ENCODE peak calls at places on chromosomes 16 and 17, in ten cellular contexts. P is kidney; V is mucosa of descending colon; W is CD8-positive, alpha-beta T cell; U is transverse colon; B is ovary; M is colonic mucosa; A is heart left ventricle; F is fibroblast of lung; T is tibial artery. R is an unnamed sample. For H3K4me1, the result is how much of the 10 kb centered on the place peaks cover.

GRCh38 chr16:26856791-26857190 is 209.9 kb upstream of the C16orf82 start:
- DNase-seq in P (no peak), V (no peak), W (no peak), U (no peak), B (no peak), M (no peak), A (no peak), F (no peak), T (no peak), R (no peak)

GRCh38 chr16:82660966-82661365 is 34.2 kb downstream of the CDH13 start:
- DNase-seq in P (no peak), V (no peak), W (no peak), U (no peak), B (no peak), M (no peak), A (no peak), F (no peak), T (no peak), R (no peak)

GRCh38 chr17:39596543-39597267 is 11.0 kb downstream of the NEUROD2 start:
- DNase-seq in P (no peak), V (no peak), W (no peak), U (no peak), B (no peak), M (no peak), A (no peak), F (no peak), T (no peak), R (no peak)

GRCh38 chr17:8019665-8020064 is 17.2 kb downstream of the GUCY2D start:
- DNase-seq in P (peak), V (no peak), W (no peak), U (no peak), B (no peak), M (no peak), A (no peak), F (peak), T (peak), R (no peak)

GRCh38 chr17:73119631-73120030 is 27.1 kb upstream of the SLC39A11 start:
- DNase-seq in P (no peak), V (no peak), W (no peak), U (no peak), B (no peak), M (no peak), A (no peak), F (peak), T (no peak), R (no peak)

GRCh38 chr17:73657473-73658116 is 13.3 kb upstream of the SDK2 start:
- DNase-seq in P (no peak), V (peak), W (no peak), U (peak), B (no peak), M (peak), A (peak), F (peak), T (no peak), R (peak)

GRCh38 chr17:43810823-43811222 is 22.1 kb downstream of the MPP3 start:
- DNase-seq in P (no peak), V (no peak), W (no peak), U (no peak), B (no peak), M (no peak), A (no peak), F (no peak), T (no peak), R (no peak)

GRCh38 chr16:85173077-85173980 is 61.1 kb upstream of the CIBAR2 start:
- DNase-seq in P (peak), V (no peak), W (peak), U (no peak), B (peak), M (no peak), A (no peak), F (peak), T (no peak), R (peak)

GRCh38 chr16:4754865-4755264 is 12.1 kb downstream of the ZNF500 start:
- DNase-seq in P (no peak), V (no peak), W (no peak), U (no peak), B (no peak), M (no peak), A (no peak), F (no peak), T (no peak), R (peak)

GRCh38 chr17:48162946-48163506 is 55.5 kb downstream of the SNX11 start:
- DNase-seq in P (no peak), V (peak), W (no peak), U (peak), B (no peak), M (peak), A (no peak), F (peak), T (no peak), R (no peak)

GRCh38 chr16:21638573-21638975 is 13.8 kb downstream of the IGSF6 start:
- DNase-seq in P (no peak), V (no peak), W (no peak), U (no peak), B (no peak), M (no peak), A (no peak), F (peak), T (no peak), R (no peak)

GRCh38 chr16:80300456-80300855 is 240.3 kb upstream of the DYNLRB2 start:
- DNase-seq in P (no peak), V (no peak), W (no peak), U (no peak), B (no peak), M (no peak), A (no peak), F (no peak), T (no peak), R (no peak)

GRCh38 chr17:50466371-50467113 is 2.1 kb downstream of the CHAD start:
- DNase-seq in P (no peak), V (peak), W (no peak), U (peak), B (no peak), M (peak), A (no peak), F (no peak), T (no peak), R (no peak)

GRCh38 chr16:87806246-87806607 is 40.4 kb upstream of the KLHDC4 start:
- DNase-seq in P (no peak), V (no peak), W (no peak), U (peak), B (no peak), M (no peak), A (no peak), F (peak), T (no peak), R (no peak)

GRCh38 chr17:44065668-44066203 is 735 bp downstream of the LSM12 start:
- DNase-seq in P (no peak), V (peak), W (no peak), U (no peak), B (no peak), M (no peak), A (no peak), F (no peak), T (no peak), R (no peak)

GRCh38 chr16:74999683-75000480 is 1.1 kb downstream of the ZNRF1 start:
- DNase-seq in P (peak), V (peak), W (peak), U (peak), B (peak), M (peak), A (peak), F (peak), T (peak), R (peak)

GRCh38 chr16:29148867-29149272 is 164.0 kb downstream of the LAT start:
- DNase-seq in P (peak), V (peak), W (peak), U (peak), B (no peak), M (peak), A (peak), F (no peak), T (no peak), R (peak)

GRCh38 chr16:75805946-75806345 is 79.7 kb upstream of the CPHXL start:
- DNase-seq in P (no peak), V (no peak), W (no peak), U (no peak), B (no peak), M (no peak), A (no peak), F (no peak), T (no peak), R (no peak)

GRCh38 chr16:17465460-17465859 is 5.3 kb downstream of the XYLT1 start:
- DNase-seq in P (no peak), V (no peak), W (no peak), U (no peak), B (no peak), M (no peak), A (no peak), F (no peak), T (no peak), R (no peak)

GRCh38 chr16:56226840-56227525 is 35.7 kb downstream of the GNAO1 start:
- DNase-seq in P (no peak), V (no peak), W (no peak), U (no peak), B (no peak), M (no peak), A (no peak), F (no peak), T (no peak), R (no peak)

GRCh38 chr16:56225013-56225742 is 33.9 kb downstream of the GNAO1 start:
- DNase-seq in P (no peak), V (no peak), W (no peak), U (no peak), B (no peak), M (no peak), A (no peak), F (no peak), T (no peak), R (no peak)

GRCh38 chr16:56227936-56228335 is 36.6 kb downstream of the GNAO1 start:
- DNase-seq in P (no peak), V (no peak), W (no peak), U (no peak), B (no peak), M (no peak), A (no peak), F (no peak), T (no peak), R (no peak)

GRCh38 chr16:56226187-56226586 is 34.9 kb downstream of the GNAO1 start:
- DNase-seq in P (no peak), V (peak), W (no peak), U (no peak), B (no peak), M (no peak), A (no peak), F (no peak), T (no peak), R (peak)

GRCh38 chr16:56228476-56228875 is 37.2 kb downstream of the GNAO1 start:
- DNase-seq in P (no peak), V (no peak), W (no peak), U (no peak), B (no peak), M (no peak), A (no peak), F (no peak), T (no peak), R (no peak)
- H3K4me1 ChIP-seq in P (under half), V (under half), W (under half), U (under half), B (under half), M (under half), A (under half), F (under half), T (under half), R (under half)

DNA sequence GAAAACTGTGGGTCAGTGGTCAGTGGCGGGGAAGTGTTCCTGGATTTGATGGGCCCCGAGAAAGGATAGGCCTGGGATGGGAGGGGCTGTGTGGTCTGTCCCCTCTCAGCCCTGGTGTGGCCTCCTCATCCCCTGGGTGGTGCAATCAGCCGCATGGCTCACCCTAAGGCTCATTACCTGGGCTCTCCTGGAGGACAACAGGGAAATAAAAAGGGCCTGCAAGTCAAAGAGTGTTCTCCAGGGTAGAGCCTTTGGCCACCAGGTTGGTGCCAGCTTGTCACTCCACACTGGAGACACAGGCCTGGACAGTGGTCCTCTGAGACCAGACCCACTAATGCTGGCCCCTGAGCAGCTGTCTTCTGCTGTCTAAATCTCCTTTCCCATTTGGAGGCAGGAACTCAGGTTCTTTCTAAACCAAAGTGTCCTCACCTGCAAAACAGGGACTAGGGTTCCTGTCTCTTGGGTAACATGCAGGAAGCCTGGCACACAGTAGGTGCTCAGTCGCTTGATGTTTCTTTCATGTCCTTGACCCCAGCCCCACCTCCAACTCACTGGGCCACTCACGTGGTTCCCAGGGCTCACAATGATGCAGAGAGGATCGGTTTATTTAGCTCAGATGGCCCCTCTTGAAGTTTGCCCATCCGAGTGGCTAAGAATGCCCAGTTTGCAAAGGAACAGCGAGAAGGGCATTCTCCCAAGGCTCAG is 2.4 kb downstream of the NDRG4 start:
- DNase-seq in P (peak), V (no peak), W (no peak), U (no peak), B (no peak), M (no peak), A (no peak), F (no peak), T (peak), R (no peak)
- H3K4me3 ChIP-seq in P (no peak), V (no peak), W (no peak), U (no peak), B (no peak), M (no peak), A (no peak), F (no peak), T (no peak), R (no peak)

GRCh38 chr17:4899341-4900230 is at the start of gene C17orf107:
- DNase-seq in P (peak), V (peak), W (peak), U (peak), B (peak), M (peak), A (peak), F (peak), T (peak), R (peak)

GRCh38 chr17:4897198-4897657 is 2.1 kb upstream of the C17orf107 start:
- DNase-seq in P (no peak), V (no peak), W (no peak), U (no peak), B (no peak), M (no peak), A (no peak), F (no peak), T (no peak), R (no peak)

GRCh38 chr17:4898927-4899326 is 409 bp upstream of the C17orf107 start:
- DNase-seq in P (peak), V (peak), W (no peak), U (no peak), B (peak), M (no peak), A (no peak), F (no peak), T (no peak), R (no peak)

GRCh38 chr17:4897785-4898184 is 1.6 kb upstream of the C17orf107 start:
- DNase-seq in P (no peak), V (no peak), W (no peak), U (no peak), B (no peak), M (no peak), A (no peak), F (no peak), T (no peak), R (no peak)

GRCh38 chr17:4898351-4898750 is 985 bp upstream of the C17orf107 start:
- DNase-seq in P (peak), V (no peak), W (no peak), U (no peak), B (peak), M (no peak), A (no peak), F (no peak), T (no peak), R (no peak)
- H3K4me1 ChIP-seq in P (under half), V (under half), W (under half), U (under half), B (under half), M (under half), A (under half), F (under half), T (under half), R (under half)

DNA sequence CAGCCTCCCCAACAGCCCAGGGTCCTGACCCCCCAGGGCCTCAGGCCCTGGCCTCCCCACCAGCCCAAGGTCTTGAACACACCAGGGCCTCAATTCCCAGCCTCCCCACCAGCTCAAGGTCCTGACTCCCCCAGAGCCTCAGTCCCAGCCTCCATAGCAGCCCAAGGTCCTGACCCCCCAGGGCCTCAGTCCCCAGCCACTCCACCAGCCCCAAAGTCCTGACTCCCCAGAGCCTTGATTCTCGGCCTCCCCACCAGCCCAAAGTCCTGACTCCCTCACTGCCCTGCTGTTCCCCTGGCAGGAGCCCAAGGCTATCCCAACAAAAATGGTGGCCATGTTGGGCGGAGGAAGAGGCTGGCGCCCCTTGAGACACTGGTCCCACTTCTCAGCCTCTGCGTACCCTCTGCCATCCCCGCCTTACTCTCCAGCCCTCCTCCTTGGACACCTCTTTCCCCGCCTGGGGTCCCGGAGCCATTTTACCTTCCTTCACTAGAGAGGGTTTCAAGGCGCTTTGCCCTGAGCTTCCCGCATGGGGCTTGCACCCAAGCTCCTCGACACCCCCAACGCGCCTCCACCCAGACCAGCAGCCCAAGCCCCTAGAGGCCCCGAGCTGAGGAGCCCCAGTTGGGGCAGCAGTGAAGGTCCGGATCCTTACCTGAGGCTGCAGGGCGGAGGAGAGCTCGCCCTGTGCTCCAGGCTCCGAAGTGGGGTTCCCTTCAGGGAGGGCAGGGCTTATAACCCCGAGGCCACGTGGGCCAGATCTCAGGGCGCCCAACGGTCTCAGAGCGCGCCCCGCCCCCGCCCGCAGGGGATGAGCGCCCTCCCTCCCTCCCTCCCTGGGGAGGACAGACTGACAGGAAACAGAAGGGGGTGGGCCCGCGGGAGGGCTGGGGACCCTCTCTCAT is 3.5 kb upstream of the TSPOAP1 start:
- DNase-seq in P (peak), V (peak), W (peak), U (peak), B (no peak), M (peak), A (peak), F (no peak), T (peak), R (peak)
- H3K4me3 ChIP-seq in P (peak), V (peak), W (peak), U (peak), B (peak), M (peak), A (peak), F (no peak), T (peak), R (peak)

DNA sequence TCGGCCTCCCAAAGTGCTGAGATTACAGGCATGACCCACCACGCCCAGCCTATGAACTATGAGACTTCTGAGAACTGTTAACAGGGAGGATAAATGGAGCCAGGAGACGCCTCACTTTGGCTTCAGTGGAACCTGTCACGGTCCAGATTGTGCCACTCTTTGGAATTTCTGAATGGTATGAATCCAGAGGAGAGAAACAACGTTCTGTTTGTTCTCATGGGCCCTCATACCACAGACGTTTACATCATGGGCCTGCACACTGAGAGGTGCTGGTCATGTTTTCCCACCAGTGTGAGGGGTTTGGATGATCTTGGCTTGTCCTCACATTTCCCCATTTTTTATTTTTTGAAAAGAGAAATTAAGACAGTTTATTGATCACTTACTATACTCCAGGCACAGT is 90.3 kb downstream of the YPEL2 start:
- DNase-seq in P (no peak), V (no peak), W (no peak), U (no peak), B (no peak), M (no peak), A (no peak), F (no peak), T (no peak), R (no peak)
- H3K4me1 ChIP-seq in P (under half), V (under half), W (under half), U (under half), B (under half), M (under half), A (half or more), F (under half), T (under half), R (under half)

GRCh38 chr17:826778-827177 is 44.6 kb downstream of the MRM3 start:
- DNase-seq in P (no peak), V (no peak), W (no peak), U (no peak), B (no peak), M (no peak), A (no peak), F (no peak), T (no peak), R (peak)

GRCh38 chr17:824372-824771 is 42.2 kb downstream of the MRM3 start:
- DNase-seq in P (no peak), V (no peak), W (no peak), U (no peak), B (no peak), M (no peak), A (no peak), F (no peak), T (no peak), R (no peak)

GRCh38 chr17:819251-819650 is 37.1 kb downstream of the MRM3 start:
- DNase-seq in P (no peak), V (no peak), W (no peak), U (no peak), B (no peak), M (no peak), A (no peak), F (no peak), T (no peak), R (no peak)

GRCh38 chr17:828761-829160 is 46.6 kb downstream of the MRM3 start:
- DNase-seq in P (no peak), V (no peak), W (no peak), U (no peak), B (no peak), M (no peak), A (no peak), F (peak), T (no peak), R (no peak)

GRCh38 chr17:823501-823902 is 41.3 kb downstream of the MRM3 start:
- DNase-seq in P (no peak), V (no peak), W (no peak), U (no peak), B (no peak), M (no peak), A (no peak), F (no peak), T (no peak), R (no peak)
- H3K4me3 ChIP-seq in P (no peak), V (no peak), W (no peak), U (no peak), B (no peak), M (no peak), A (no peak), F (no peak), T (no peak), R (no peak)

GRCh38 chr17:41971721-41972523 is 5.3 kb downstream of the CNP start:
- DNase-seq in P (peak), V (no peak), W (no peak), U (no peak), B (no peak), M (no peak), A (no peak), F (no peak), T (peak), R (no peak)
- H3K4me1 ChIP-seq in P (half or more), V (under half), W (under half), U (under half), B (under half), M (under half), A (under half), F (under half), T (under half), R (under half)

DNA sequence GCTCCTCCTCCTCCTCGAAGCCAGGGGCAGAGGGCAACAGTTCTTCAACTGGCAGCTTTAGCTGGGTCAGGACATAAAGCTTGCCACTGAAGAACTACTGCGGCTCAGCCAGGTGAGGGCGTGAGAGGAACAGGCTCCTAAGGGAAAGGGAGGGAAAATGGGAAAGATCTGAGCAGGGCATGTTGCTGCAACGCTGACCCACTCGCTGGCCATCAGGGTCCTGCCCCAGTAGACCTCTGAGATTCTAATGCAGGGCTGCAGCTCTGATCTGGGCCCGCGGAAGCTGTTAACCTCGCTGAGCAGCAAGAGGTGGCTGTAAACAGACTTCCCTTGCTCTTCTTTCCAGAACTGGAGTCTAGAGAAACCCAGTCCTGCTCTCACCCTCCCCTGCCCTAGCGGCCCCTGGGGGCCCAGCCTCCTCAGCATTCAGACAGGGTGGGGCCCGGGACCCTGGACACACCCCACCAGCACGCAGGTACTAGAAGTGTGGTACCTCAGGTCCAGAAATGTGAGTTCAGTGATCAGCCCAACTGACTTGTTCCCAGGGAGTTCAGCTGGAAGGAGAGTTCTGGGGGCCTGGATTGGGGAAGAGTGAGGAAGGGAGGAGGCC is 3.8 kb upstream of the TLCD2 start:
- DNase-seq in P (no peak), V (peak), W (no peak), U (peak), B (peak), M (peak), A (no peak), F (peak), T (peak), R (peak)
- H3K4me3 ChIP-seq in P (peak), V (no peak), W (no peak), U (peak), B (peak), M (peak), A (peak), F (peak), T (peak), R (peak)